ENCODE peak calls at places on chromosome 22, in nine cellular contexts. Q, W, M, Z, R, C, A, X and K are unnamed samples.

GRCh38 chr22:23066200-23067022 is 3.9 kb upstream of the GNAZ start:
- DNase-seq in C (peak), X (no peak), Q (peak), A (no peak), Z (no peak), R (peak), M (no peak), W (peak), K (no peak)

GRCh38 chr22:25626146-25626992 is 61.9 kb downstream of the GRK3 start:
- DNase-seq in Z (no peak), W (no peak), A (no peak), M (no peak), C (no peak), Q (no peak), R (no peak), X (no peak), K (no peak)

GRCh38 chr22:41828516-41828915 is 4.4 kb upstream of the SREBF2 start:
- DNase-seq in R (no peak), Z (no peak), M (no peak), W (no peak), C (no peak), X (no peak), A (no peak), Q (no peak), K (no peak)

GRCh38 chr22:33380789-33381530 is 322.8 kb upstream of the SYN3 start:
- DNase-seq in A (no peak), X (no peak), M (peak), Q (no peak), W (no peak), C (no peak), Z (peak), R (no peak), K (peak)

GRCh38 chr22:28923826-28924732 is 40.7 kb downstream of the ZNRF3 start:
- DNase-seq in C (no peak), A (peak), M (peak), W (no peak), Q (peak), R (peak), Z (no peak), X (no peak), K (no peak)

GRCh38 chr22:33221566-33221965 is 163.4 kb upstream of the SYN3 start:
- DNase-seq in C (no peak), M (no peak), Q (no peak), Z (no peak), W (no peak), X (no peak), R (no peak), A (no peak), K (no peak)

GRCh38 chr22:32533265-32534068 is 58.9 kb downstream of the FBXO7 start:
- DNase-seq in M (no peak), R (no peak), A (no peak), Z (peak), W (peak), X (no peak), C (no peak), Q (no peak), K (no peak)

GRCh38 chr22:49964136-49964492 is 3.5 kb downstream of the PIM3 start:
- DNase-seq in M (no peak), C (peak), Z (no peak), R (peak), Q (peak), X (no peak), A (no peak), W (peak), K (no peak)

GRCh38 chr22:47089796-47090460 is 327.5 kb downstream of the TBC1D22A start:
- DNase-seq in M (no peak), A (no peak), Z (no peak), C (no peak), X (no peak), R (no peak), Q (no peak), W (no peak), K (no peak)

DNA sequence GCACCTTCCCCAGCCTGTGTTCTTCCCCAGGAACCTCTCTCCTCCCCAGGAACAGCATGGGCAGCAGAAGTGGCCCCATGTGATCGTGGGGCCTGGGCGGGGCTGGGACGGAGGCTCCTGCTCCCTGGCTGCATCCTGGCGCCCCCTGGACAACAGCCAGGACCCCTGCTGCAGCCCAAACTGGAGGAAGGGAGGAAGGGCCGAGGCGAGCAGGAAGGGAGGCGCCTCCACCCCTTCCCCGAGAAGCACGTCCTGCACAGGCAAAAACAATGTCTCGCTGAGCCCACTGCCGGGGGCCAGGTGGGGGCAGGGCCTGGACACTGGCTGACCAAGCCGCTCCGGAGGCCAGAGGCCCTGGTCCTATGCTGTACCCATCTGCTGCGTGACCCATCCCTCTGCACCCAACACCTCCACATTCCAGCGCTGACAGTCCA is 15.0 kb upstream of the MFNG start:
- DNase-seq in X (no peak), M (no peak), Z (no peak), A (no peak), Q (peak), W (no peak), C (no peak), R (no peak), K (no peak)
- H3K4me3 ChIP-seq in X (no peak), M (no peak), Z (no peak), A (no peak), Q (no peak), W (no peak), C (peak), R (no peak), K (peak)

GRCh38 chr22:35205956-35206355 is 51.3 kb upstream of the HMGXB4 start:
- DNase-seq in R (no peak), Q (no peak), M (no peak), W (no peak), A (peak), C (no peak), Z (peak), X (no peak), K (no peak)
- H3K4me3 ChIP-seq in R (no peak), Q (no peak), M (no peak), W (no peak), A (no peak), C (no peak), Z (no peak), X (no peak), K (no peak)

GRCh38 chr22:30222321-30222720 is 24.2 kb downstream of the LIF start:
- DNase-seq in R (no peak), W (no peak), M (no peak), C (no peak), Z (no peak), X (no peak), Q (no peak), A (no peak), K (no peak)

GRCh38 chr22:30223303-30223702 is 23.3 kb downstream of the LIF start:
- DNase-seq in C (no peak), Q (no peak), Z (no peak), X (no peak), W (no peak), M (no peak), R (no peak), A (no peak), K (no peak)

GRCh38 chr22:30219668-30220278 is 26.8 kb downstream of the LIF start:
- DNase-seq in Z (no peak), Q (no peak), A (no peak), W (no peak), X (no peak), C (no peak), R (no peak), M (no peak), K (no peak)

GRCh38 chr22:30220338-30221009 is 26.1 kb downstream of the LIF start:
- DNase-seq in X (no peak), M (no peak), C (no peak), W (no peak), Q (no peak), A (no peak), Z (no peak), R (peak), K (no peak)

GRCh38 chr22:30221121-30221992 is 25.2 kb downstream of the LIF start:
- DNase-seq in C (peak), M (no peak), A (no peak), Z (no peak), W (no peak), X (peak), R (peak), Q (no peak), K (no peak)
- H3K4me3 ChIP-seq in C (peak), M (no peak), A (no peak), Z (no peak), W (no peak), X (peak), R (no peak), Q (no peak), K (no peak)

GRCh38 chr22:19611590-19611989 is 87.4 kb upstream of the CLDN5 start:
- DNase-seq in Q (no peak), X (no peak), C (no peak), Z (no peak), R (no peak), M (no peak), W (no peak), A (no peak), K (no peak)
- H3K4me3 ChIP-seq in Q (no peak), X (no peak), C (no peak), Z (no peak), R (no peak), M (no peak), W (no peak), A (no peak), K (no peak)

GRCh38 chr22:48492371-48493320 is 1335.0 kb downstream of the BRD1 start:
- DNase-seq in A (peak), R (no peak), W (peak), Q (peak), M (peak), Z (peak), C (peak), X (peak), K (peak)

GRCh38 chr22:48489551-48490512 is 1337.8 kb downstream of the BRD1 start:
- DNase-seq in Z (no peak), A (no peak), Q (no peak), R (no peak), W (no peak), M (no peak), C (peak), X (no peak), K (no peak)

GRCh38 chr22:48490513-48491411 is 1336.9 kb downstream of the BRD1 start:
- DNase-seq in A (no peak), Z (no peak), R (no peak), C (peak), X (no peak), W (no peak), Q (no peak), M (no peak), K (no peak)

GRCh38 chr22:48493733-48494132 is 1333.9 kb downstream of the BRD1 start:
- DNase-seq in Q (no peak), C (peak), Z (no peak), W (no peak), R (no peak), X (no peak), A (no peak), M (no peak), K (no peak)

DNA sequence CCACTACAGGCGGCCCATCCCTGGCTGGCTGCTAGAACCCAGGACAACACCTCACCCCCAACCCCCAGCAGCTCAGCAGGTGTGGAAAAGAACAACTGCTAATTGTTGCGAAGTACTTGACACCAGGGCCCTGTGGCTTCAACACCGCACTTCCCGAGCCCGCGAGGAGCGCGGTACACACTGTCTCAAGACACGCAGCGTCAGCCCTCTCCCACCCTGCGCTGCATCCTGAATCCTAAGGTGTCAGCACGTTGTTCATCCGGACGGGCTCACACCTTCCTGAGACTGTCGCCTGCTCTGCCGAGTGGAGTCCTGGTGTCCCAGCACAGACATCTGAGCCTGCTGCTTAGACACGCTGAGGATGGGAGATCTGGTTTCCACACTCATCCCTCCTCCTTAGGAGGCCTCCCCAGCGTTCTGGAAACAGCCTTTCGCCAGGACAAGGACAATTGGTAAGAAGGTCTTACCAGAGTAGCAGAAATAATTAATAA is 1336.2 kb downstream of the BRD1 start:
- DNase-seq in M (no peak), C (peak), Z (no peak), R (no peak), W (no peak), A (no peak), Q (no peak), X (no peak), K (no peak)
- H3K4me3 ChIP-seq in M (no peak), C (no peak), Z (no peak), R (no peak), W (no peak), A (no peak), Q (no peak), X (no peak), K (no peak)

GRCh38 chr22:45006101-45006872 is 3.5 kb downstream of the PHF21B start:
- DNase-seq in W (no peak), M (no peak), X (no peak), Q (no peak), C (no peak), A (no peak), R (no peak), Z (no peak), K (no peak)

GRCh38 chr22:45008853-45009751 is 703 bp downstream of the PHF21B start:
- DNase-seq in X (no peak), A (no peak), M (no peak), Z (no peak), R (no peak), C (no peak), Q (no peak), W (peak), K (no peak)

GRCh38 chr22:45007946-45008852 is 1.6 kb downstream of the PHF21B start:
- DNase-seq in A (peak), Z (no peak), C (no peak), Q (no peak), W (peak), X (no peak), R (no peak), M (no peak), K (no peak)

GRCh38 chr22:45007247-45007945 is 2.4 kb downstream of the PHF21B start:
- DNase-seq in Z (peak), R (no peak), C (no peak), Q (peak), W (peak), M (no peak), A (peak), X (no peak), K (no peak)

GRCh38 chr22:45006873-45007246 is 2.9 kb downstream of the PHF21B start:
- DNase-seq in M (no peak), R (no peak), Q (peak), Z (no peak), C (no peak), X (no peak), W (peak), A (peak), K (no peak)
- H3K4me3 ChIP-seq in M (peak), R (no peak), Q (peak), Z (no peak), C (peak), X (no peak), W (peak), A (peak), K (no peak)

DNA sequence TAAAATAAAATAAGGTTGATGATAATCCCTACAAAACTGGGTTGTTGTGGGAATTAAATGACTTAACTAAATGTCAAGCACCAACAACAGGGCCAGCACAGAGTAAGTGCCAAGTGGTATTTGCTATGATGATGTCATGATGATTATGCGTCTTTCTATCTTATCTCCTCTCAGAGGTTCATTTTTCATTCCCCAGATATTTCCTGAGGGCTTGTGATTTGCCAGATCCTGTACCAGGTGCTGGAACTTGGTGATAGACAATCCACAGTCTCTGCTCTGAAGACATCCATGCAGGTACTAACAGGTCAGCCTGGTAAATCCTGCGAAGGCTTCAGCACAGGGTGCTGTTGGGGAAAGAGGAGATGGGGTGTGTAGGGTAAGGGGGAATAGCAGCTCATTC is 8.2 kb upstream of the MYH9 start:
- DNase-seq in A (no peak), W (no peak), X (no peak), M (no peak), Z (peak), R (no peak), C (no peak), Q (no peak), K (no peak)
- H3K4me3 ChIP-seq in A (no peak), W (no peak), X (no peak), M (no peak), Z (no peak), R (no peak), C (no peak), Q (no peak), K (no peak)

DNA sequence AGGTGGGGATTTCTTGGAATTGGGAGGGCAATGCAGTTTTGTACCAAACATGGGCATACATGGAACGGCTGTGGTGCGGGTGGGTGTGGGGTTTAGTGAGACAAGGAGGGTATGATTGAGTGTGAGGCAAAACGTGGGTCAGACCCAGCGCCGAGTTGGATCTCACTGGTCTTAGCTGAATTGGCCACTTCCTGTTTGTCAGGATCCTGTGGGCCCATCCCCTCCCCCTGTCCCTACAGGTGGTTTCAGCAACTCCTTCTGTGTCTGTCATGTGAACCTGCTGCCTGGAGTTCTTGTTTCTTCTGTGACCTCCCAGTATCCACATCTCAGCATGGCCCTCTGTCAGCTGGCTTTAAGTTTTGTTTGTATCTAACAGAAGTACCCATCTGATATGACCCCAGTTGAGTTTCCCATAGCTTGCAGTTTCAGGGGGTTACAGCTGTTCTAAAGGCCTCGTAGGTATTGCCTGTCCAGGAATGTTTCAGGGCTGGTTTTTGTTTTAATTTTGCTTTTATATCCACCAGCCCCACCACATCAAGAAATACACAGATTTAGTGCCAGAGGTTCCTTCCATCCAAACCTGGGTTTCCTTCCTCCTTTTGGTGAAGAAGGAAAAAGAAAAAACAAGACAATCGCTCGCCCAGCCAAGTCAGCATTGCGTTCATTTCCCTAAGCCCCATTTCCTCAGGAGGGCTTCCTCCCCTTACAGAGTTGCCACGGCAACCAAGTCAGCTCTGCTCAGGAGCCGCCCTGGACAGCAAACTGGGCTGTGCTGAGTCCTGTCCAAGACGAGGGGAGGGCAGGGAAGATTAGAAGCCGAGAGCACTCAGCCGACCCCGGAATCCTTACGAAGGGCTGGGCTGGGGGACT is 6.1 kb downstream of the APOL1 start:
- DNase-seq in X (peak), C (no peak), M (no peak), A (no peak), R (no peak), Q (peak), Z (peak), W (peak), K (no peak)
- H3K4me3 ChIP-seq in X (peak), C (no peak), M (no peak), A (no peak), R (no peak), Q (no peak), Z (no peak), W (no peak), K (no peak)

GRCh38 chr22:45319319-45319675 is 9.6 kb downstream of the FAM118A start:
- DNase-seq in M (peak), Q (peak), W (peak), A (no peak), Z (peak), X (no peak), R (no peak), C (no peak), K (no peak)
- H3K4me3 ChIP-seq in M (no peak), Q (no peak), W (no peak), A (no peak), Z (no peak), X (peak), R (no peak), C (peak), K (no peak)